ENCODE peak calls at places on chromosomes 1 and 21, in seven cellular contexts. S is kidney, Z is epithelial cell of esophagus, B is gastrocnemius medialis, T is AG09309, H is tibial nerve, X is OCI-LY7. M is an unnamed sample.

GRCh38 chr1:239647964-239648632 is 261.7 kb downstream of the CHRM3 start:
- DNase-seq in Z (no peak), T (no peak), S (no peak), X (no peak), B (no peak), H (no peak), M (no peak)

GRCh38 chr1:19179597-19180271 is 30.3 kb downstream of the UBR4 start:
- DNase-seq in S (no peak), T (no peak), Z (peak), B (no peak), X (peak), H (no peak), M (peak)

GRCh38 chr1:171372418-171373088 is 58.6 kb downstream of the FMO4 start:
- DNase-seq in H (no peak), S (no peak), B (no peak), X (no peak), T (no peak), Z (no peak), M (no peak)

GRCh38 chr1:162229534-162229933 is 147.1 kb downstream of the SPATA46 start:
- DNase-seq in Z (no peak), B (no peak), H (no peak), S (no peak), T (no peak), X (peak), M (no peak)

GRCh38 chr21:23160914-23161313 is 2162.7 kb downstream of the NCAM2 start:
- DNase-seq in S (no peak), B (no peak), X (no peak), H (no peak), T (no peak), Z (no peak), M (no peak)

GRCh38 chr1:165436994-165437393 is 7.9 kb downstream of the RXRG start:
- DNase-seq in X (no peak), B (no peak), T (no peak), Z (no peak), H (no peak), S (no peak), M (no peak)

GRCh38 chr1:228059536-228060457 is 22.7 kb upstream of the ARF1 start:
- DNase-seq in T (no peak), Z (peak), B (no peak), H (no peak), S (peak), X (peak), M (peak)

GRCh38 chr1:19738106-19738505 is 61.6 kb downstream of the TMCO4 start:
- DNase-seq in S (no peak), H (no peak), T (no peak), Z (no peak), X (no peak), B (no peak), M (no peak)

GRCh38 chr1:181397841-181398240 is 85.5 kb upstream of the CACNA1E start:
- DNase-seq in B (no peak), Z (no peak), X (no peak), S (no peak), T (no peak), H (no peak), M (peak)

GRCh38 chr1:200732438-200732837 is 6.3 kb upstream of the CAMSAP2 start:
- DNase-seq in T (no peak), H (no peak), X (no peak), Z (no peak), B (no peak), S (no peak), M (no peak)

GRCh38 chr1:187203257-187203656 is 374.5 kb downstream of the PLA2G4A start:
- DNase-seq in S (no peak), H (no peak), X (no peak), B (no peak), Z (peak), T (no peak), M (peak)

GRCh38 chr1:37514350-37515184 is at the start of gene MEAF6:
- DNase-seq in H (peak), S (peak), B (peak), X (peak), T (no peak), Z (peak), M (peak)

GRCh38 chr1:213669512-213669911 is 318.3 kb upstream of the PROX1 start:
- DNase-seq in Z (no peak), B (no peak), X (no peak), S (no peak), H (no peak), T (no peak), M (no peak)

GRCh38 chr21:41137889-41138288 is 30.1 kb upstream of the BACE2 start:
- DNase-seq in X (no peak), Z (no peak), S (peak), H (no peak), B (no peak), T (no peak), M (no peak)

GRCh38 chr21:45380566-45380965 is 24.4 kb upstream of the COL18A1 start:
- DNase-seq in X (no peak), B (no peak), H (no peak), Z (no peak), S (peak), T (no peak), M (no peak)

GRCh38 chr1:233230011-233230410 is 65.5 kb downstream of the PCNX2 start:
- DNase-seq in S (no peak), X (no peak), Z (peak), H (no peak), T (no peak), B (no peak), M (no peak)

GRCh38 chr1:8510041-8510823 is 192.3 kb downstream of the SLC45A1 start:
- DNase-seq in X (peak), T (peak), B (no peak), S (no peak), Z (peak), H (peak), M (no peak)

GRCh38 chr1:78387872-78388271 is 102.9 kb upstream of the PTGFR start:
- DNase-seq in T (peak), B (no peak), H (no peak), S (no peak), Z (no peak), X (no peak), M (no peak)

GRCh38 chr21:28148400-28149064 is 844.1 kb downstream of the LTN1 start:
- DNase-seq in H (no peak), B (no peak), Z (peak), T (no peak), X (no peak), S (no peak), M (no peak)

GRCh38 chr1:31830065-31830464 is 14.2 kb upstream of the SPOCD1 start:
- DNase-seq in B (no peak), Z (no peak), T (no peak), S (no peak), X (no peak), H (no peak), M (no peak)

GRCh38 chr1:12616709-12617373 is 1.2 kb downstream of the DHRS3 start:
- DNase-seq in B (no peak), T (no peak), S (no peak), Z (peak), H (no peak), X (no peak), M (no peak)

GRCh38 chr1:24157921-24158481 is 15.1 kb upstream of the IL22RA1 start:
- DNase-seq in Z (no peak), X (no peak), T (no peak), B (no peak), S (peak), H (no peak), M (no peak)

GRCh38 chr1:198201956-198202784 is 45.4 kb downstream of the NEK7 start:
- DNase-seq in S (no peak), B (no peak), H (no peak), T (no peak), Z (no peak), X (no peak), M (peak)

DNA sequence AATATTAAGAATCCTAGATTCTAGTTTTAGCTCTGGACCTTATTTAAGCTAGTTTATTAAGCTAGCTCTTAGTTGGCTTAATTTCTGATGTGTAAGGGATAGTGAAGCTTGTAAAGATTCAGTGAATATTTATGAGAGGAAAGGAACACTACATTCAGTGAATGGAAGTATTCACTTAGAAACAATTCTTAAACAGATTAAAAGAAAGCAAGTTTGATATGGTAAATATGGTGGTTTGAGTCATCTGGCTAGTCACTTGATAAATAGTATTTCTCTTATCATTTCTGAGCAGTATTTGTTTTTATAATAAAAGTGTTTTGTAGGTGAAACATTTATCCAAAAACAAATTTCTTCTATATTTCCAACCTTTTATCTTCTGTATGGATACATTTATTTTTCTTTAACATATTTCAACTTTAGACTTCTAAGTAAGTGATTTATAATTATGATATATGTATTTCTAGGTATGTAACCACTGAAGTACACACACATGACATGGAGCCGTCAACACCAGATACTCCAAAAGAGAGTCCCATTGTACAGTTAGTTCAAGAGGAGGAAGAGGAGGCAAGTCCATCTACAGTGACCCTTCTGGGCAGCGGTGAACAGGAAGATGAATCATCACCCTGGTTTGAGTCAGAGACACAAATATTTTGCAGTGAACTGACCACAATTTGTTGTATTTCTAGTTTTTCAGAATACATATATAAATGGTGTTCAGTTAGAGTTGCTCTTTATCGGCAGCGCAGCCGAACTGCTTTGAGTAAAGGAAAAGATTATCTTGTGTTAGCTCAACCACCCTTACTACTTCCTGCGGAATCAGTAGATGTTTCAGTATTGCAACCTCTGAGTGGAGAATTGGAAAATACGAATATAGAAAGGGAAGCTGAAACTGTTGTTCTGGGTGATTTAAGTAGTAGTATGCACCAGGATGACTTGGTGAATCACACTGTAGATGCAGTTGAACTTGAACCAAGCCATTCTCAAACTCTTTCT is 55.6 kb downstream of the SUCO start:
- DNase-seq in T (peak), X (no peak), S (no peak), Z (peak), B (no peak), H (no peak), M (peak)
- H3K4me3 ChIP-seq in T (no peak), X (no peak), S (no peak), Z (no peak), B (no peak), H (no peak), M (no peak)

GRCh38 chr21:35852820-35853219 is 207.5 kb downstream of the SETD4 start:
- DNase-seq in H (no peak), Z (no peak), S (no peak), T (no peak), X (no peak), B (peak), M (no peak)
- TF ChIP-seq CTCF in H (no peak), Z (no peak), S (no peak), T (no peak), X (no peak), B (no peak), M (no peak)

GRCh38 chr1:80053613-80054012 is 1047.1 kb upstream of the ADGRL4 start:
- DNase-seq in X (no peak), H (no peak), B (no peak), S (peak), T (no peak), Z (no peak), M (no peak)
- H3K4me3 ChIP-seq in X (no peak), H (no peak), B (no peak), S (no peak), T (no peak), Z (no peak), M (no peak)

GRCh38 chr1:155053531-155054105 is 2.5 kb downstream of the ADAM15 start:
- DNase-seq in H (no peak), S (peak), Z (no peak), B (no peak), T (no peak), X (no peak), M (no peak)

GRCh38 chr1:155050560-155051341 is at the start of gene ADAM15:
- DNase-seq in X (peak), Z (peak), T (no peak), H (peak), S (peak), B (peak), M (peak)

GRCh38 chr1:155051342-155051776 is 243 bp downstream of the ADAM15 start:
- DNase-seq in Z (no peak), B (no peak), H (no peak), T (no peak), S (no peak), X (no peak), M (no peak)

GRCh38 chr1:155051777-155052398 is 772 bp downstream of the ADAM15 start:
- DNase-seq in H (peak), T (no peak), B (peak), S (peak), Z (peak), X (peak), M (no peak)

DNA sequence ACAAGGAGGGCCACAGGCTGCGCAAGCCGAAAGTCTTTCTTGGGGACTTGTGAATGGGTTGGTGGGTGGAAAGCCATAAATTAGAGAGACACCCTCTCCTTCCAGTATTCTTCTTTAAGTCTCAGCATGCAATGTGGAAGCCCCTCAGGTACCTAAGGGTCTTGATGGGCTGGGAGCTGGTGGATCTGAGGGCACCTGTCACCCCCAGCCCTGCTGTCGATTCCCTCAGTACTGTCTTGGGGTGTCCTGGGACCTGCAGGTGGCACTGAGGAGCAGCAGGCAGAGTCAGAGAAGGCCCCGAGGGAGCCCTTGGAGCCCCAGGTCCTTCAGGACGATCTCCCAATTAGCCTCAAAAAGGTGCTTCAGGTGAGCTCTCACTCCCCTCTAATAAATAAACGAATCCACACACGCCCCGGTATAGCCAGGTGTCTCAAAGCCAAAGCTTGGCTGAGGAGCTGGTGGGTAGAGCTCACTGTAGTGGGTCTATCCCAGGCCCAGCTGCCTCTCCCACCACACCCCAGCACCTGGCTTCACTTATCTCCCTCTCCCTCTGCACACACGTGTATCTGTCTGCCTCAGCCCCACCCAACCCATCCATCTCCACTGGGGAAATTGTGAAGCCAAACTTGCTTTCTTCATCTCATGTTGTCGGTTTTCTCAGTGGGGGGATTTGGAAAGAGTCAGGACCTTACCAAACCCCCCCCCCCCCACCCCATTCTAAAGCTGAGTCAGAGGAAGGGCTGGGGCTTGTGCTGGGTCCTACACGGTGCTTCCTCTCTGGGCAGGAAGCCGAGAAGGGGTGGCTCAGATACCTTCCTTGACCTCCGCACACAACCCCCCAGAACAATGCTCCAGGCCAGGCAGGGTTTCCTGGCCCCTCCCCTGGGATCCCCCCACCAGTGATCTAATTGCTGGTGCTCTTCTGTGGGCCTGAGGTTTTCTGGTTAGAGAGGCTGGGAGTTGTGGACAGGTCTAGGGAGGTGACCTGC is 1.6 kb downstream of the ADAM15 start:
- DNase-seq in X (peak), B (no peak), Z (peak), T (no peak), S (peak), H (no peak), M (no peak)
- TF ChIP-seq CTCF in X (peak), B (no peak), Z (peak), T (peak), S (no peak), H (no peak), M (peak)

GRCh38 chr1:177983824-177984528 is 14.1 kb upstream of the SEC16B start:
- DNase-seq in H (peak), X (no peak), Z (peak), T (peak), B (peak), S (no peak), M (no peak)
- H3K4me3 ChIP-seq in H (no peak), X (no peak), Z (no peak), T (peak), B (peak), S (no peak), M (no peak)

GRCh38 chr1:205284420-205285144 is 37.0 kb downstream of the NUAK2 start:
- DNase-seq in Z (peak), S (peak), B (peak), T (peak), H (peak), X (peak), M (peak)
- TF ChIP-seq CTCF in Z (no peak), S (no peak), B (no peak), T (peak), H (no peak), X (no peak), M (no peak)

DNA sequence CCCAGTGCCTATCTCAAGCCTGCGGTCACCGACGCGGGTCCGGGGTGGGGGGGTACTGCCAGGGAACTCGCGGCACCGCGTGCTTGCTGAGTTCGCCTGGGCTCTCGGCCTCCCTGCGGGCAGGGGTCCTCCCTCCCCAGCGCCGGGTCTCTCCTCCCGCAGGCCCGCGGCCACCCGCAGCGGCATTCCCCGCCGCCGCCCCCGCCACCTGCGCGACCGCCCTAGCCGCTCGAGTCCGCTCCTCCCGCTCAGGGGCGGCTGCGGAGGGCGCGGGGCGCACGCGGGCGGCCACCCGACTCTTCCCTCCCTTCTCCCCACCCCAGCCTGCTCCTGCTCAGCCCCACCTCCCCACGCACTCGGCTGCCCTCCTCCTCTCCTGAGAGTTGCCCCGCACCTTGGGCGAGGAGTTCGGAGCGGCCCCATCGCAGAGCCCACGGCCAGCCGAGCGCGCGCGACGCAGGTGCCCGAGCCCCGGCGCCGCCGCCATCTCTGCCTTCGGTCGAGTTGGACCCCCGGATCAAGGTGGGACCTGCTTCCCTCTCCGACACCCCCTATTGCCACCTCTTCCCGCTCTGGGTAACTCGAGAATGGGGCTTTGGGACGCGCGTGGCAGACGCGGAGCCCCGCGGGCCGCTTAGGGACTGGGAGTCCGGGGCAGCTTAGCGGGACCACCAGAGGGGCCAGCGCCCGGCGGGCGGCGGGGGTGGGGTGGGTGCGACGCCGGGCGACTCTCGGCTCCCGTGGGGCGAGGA is 105.0 kb downstream of the LEPR start:
- DNase-seq in X (no peak), H (no peak), S (peak), B (no peak), T (no peak), Z (no peak), M (no peak)
- H3K4me3 ChIP-seq in X (no peak), H (peak), S (peak), B (peak), T (peak), Z (no peak), M (no peak)

DNA sequence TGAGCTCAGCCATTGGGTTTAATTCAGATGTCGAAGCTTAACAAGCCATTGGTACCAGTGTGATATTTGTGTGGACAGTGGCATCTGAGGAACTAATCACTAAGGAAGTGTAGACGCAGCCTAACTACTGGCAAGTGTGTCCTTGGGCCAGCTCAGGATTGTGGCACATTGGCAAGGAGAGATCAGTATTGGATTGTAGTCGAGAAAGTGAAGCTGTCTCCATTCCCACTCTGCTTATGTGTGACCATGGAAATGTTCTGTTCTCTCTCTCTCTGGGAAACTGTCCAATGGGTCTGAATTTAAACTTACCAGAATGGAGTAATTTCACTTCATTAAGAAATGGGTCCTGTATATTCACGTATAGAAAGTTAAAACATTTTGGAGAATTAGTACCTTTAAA is 112.2 kb downstream of the ITSN1 start:
- DNase-seq in T (no peak), X (no peak), B (no peak), S (no peak), Z (no peak), H (no peak), M (no peak)
- TF ChIP-seq CTCF in T (no peak), X (no peak), B (no peak), S (no peak), Z (no peak), H (no peak), M (no peak)

DNA sequence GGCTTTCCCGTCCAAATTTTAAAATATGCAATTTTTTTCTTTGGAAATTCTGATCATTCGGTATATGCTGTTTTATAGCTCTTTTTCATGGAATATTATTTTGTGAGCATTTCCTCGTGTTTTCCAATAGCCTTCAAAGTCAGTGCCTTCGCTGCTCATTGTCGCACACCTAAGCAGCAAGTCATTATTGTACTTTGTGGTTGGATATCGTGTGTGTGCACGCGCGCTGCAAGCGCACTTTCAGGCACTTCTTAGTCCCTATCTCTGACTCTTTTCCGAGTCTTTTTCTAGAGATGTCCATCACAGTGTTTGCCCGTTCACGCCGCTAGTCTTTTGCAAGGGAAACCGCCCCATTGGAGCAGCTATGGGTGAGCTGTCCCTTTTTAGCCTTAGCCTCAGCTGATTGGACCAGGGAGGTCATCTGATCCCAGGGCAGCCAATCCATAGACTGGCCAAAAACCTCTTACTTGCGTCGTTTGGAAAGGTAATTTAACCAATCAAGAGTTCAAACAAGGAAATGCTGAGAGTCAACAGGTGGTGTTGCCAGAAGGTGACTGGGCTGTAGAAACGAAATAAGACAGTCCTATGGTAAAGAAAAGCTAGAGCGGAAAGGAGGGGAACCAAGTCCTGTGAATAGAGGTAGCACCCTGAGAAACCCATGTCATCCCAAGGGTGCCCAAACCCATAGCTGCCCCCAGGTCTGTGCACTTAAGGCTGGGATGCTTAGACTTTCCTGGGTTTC is 710 bp upstream of the HYI start:
- DNase-seq in Z (peak), H (peak), S (peak), T (peak), X (peak), B (peak), M (peak)
- H3K4me3 ChIP-seq in Z (peak), H (peak), S (peak), T (peak), X (no peak), B (peak), M (peak)

M was measured in GM12865.